ENCODE peak calls at places on chromosomes 5 and 9, in six cellular contexts. J, L, P, S, I and H are unnamed samples.

GRCh38 chr9:111940697-111941096 is 44.1 kb downstream of the UGCG start:
- DNase-seq in J (no peak), L (no peak), P (no peak), S (peak; percentile 27), I (no peak), H (no peak)

GRCh38 chr5:159099049-159099760 is 511 bp downstream of the EBF1 start:
- DNase-seq in J (no peak), L (peak; percentile 67), P (no peak), S (peak; percentile 49), I (peak; percentile 90), H (peak; percentile 48)

GRCh38 chr5:154288145-154288544 is 97.6 kb downstream of the GALNT10 start:
- DNase-seq in J (no peak), L (no peak), P (peak; percentile 17), S (no peak), I (no peak), H (no peak)

GRCh38 chr5:112333236-112333850 is 85.7 kb downstream of the EPB41L4A start:
- DNase-seq in J (no peak), L (no peak), P (no peak), S (no peak), I (no peak), H (no peak)

GRCh38 chr5:175215906-175216305 is 228.1 kb downstream of the DRD1 start:
- DNase-seq in J (no peak), L (no peak), P (no peak), S (no peak), I (no peak), H (no peak)

GRCh38 chr9:114026335-114026734 is 51.8 kb downstream of the AMBP start:
- DNase-seq in J (no peak), L (no peak), P (no peak), S (no peak), I (no peak), H (no peak)

GRCh38 chr5:135215617-135215995 is 181.6 kb upstream of the PITX1 start:
- DNase-seq in J (no peak), L (peak; percentile 35), P (no peak), S (no peak), I (no peak), H (no peak)

GRCh38 chr9:98087420-98088354 is 31.2 kb downstream of the NANS start:
- DNase-seq in J (peak; percentile 22), L (peak; percentile 64), P (no peak), S (no peak), I (no peak), H (peak; percentile 46)

GRCh38 chr9:119761737-119762136 is 392.5 kb upstream of the BRINP1 start:
- DNase-seq in J (no peak), L (no peak), P (no peak), S (no peak), I (peak; percentile 76), H (no peak)

GRCh38 chr9:16241231-16241630 is 629.2 kb downstream of the BNC2 start:
- DNase-seq in J (no peak), L (no peak), P (no peak), S (peak; percentile 70), I (no peak), H (no peak)

GRCh38 chr5:134174841-134175839 is 1.6 kb downstream of the SKP1 start:
- DNase-seq in J (no peak), L (no peak), P (no peak), S (peak; percentile 51), I (peak; percentile 35), H (no peak)

GRCh38 chr9:23728736-23729135 is 97.3 kb downstream of the ELAVL2 start:
- DNase-seq in J (no peak), L (no peak), P (no peak), S (no peak), I (no peak), H (no peak)

GRCh38 chr9:133782157-133783130 is 44.3 kb upstream of the SARDH start:
- DNase-seq in J (peak; percentile 61), L (peak; percentile 89), P (peak; percentile 55), S (peak; percentile 64), I (peak; percentile 81), H (peak; percentile 69)

GRCh38 chr5:127924606-127925005 is 159.0 kb upstream of the SLC12A2 start:
- DNase-seq in J (no peak), L (no peak), P (no peak), S (no peak), I (no peak), H (no peak)

GRCh38 chr9:107730691-107731090 is 241.1 kb upstream of the KLF4 start:
- DNase-seq in J (no peak), L (no peak), P (no peak), S (no peak), I (no peak), H (no peak)

GRCh38 chr5:33363537-33363936 is 77.2 kb upstream of the TARS1 start:
- DNase-seq in J (no peak), L (no peak), P (no peak), S (no peak), I (no peak), H (no peak)

GRCh38 chr5:107422494-107422893 is 248.2 kb downstream of the EFNA5 start:
- DNase-seq in J (no peak), L (no peak), P (no peak), S (no peak), I (peak; percentile 17), H (no peak)

GRCh38 chr5:156042726-156043125 is 284.2 kb upstream of the SGCD start:
- DNase-seq in J (no peak), L (no peak), P (no peak), S (no peak), I (no peak), H (no peak)

GRCh38 chr5:32780508-32780919 is 69.4 kb downstream of the NPR3 start:
- DNase-seq in J (no peak), L (no peak), P (no peak), S (no peak), I (no peak), H (no peak)

GRCh38 chr5:150081541-150082283 is 4.6 kb downstream of the CSF1R start:
- DNase-seq in J (peak; percentile 63), L (peak; percentile 74), P (peak; percentile 25), S (no peak), I (peak; percentile 31), H (peak; percentile 57)

GRCh38 chr5:10660135-10660534 is 96.3 kb downstream of the ANKRD33B start:
- DNase-seq in J (no peak), L (no peak), P (no peak), S (no peak), I (no peak), H (no peak)

GRCh38 chr9:83299556-83299955 is 236.6 kb upstream of the RASEF start:
- DNase-seq in J (no peak), L (no peak), P (no peak), S (peak; percentile 79), I (no peak), H (no peak)
- H3K4me3 ChIP-seq in J (no peak overlapping the region), L (no peak overlapping the region), P (no peak overlapping the region), S (peak overlapping the region; percentile 61), I (no peak overlapping the region), H (no peak overlapping the region)

GRCh38 chr9:974993-975739 is 1.3 kb upstream of the DMRT3 start:
- DNase-seq in J (no peak), L (no peak), P (no peak), S (no peak), I (no peak), H (no peak)

GRCh38 chr9:975740-976257 is 656 bp upstream of the DMRT3 start:
- DNase-seq in J (no peak), L (no peak), P (no peak), S (no peak), I (no peak), H (no peak)

GRCh38 chr9:977361-978116 is 1.1 kb downstream of the DMRT3 start:
- DNase-seq in J (no peak), L (no peak), P (no peak), S (no peak), I (no peak), H (no peak)

GRCh38 chr9:976805-977360 is 428 bp downstream of the DMRT3 start:
- DNase-seq in J (no peak), L (no peak), P (no peak), S (peak; percentile 11), I (no peak), H (no peak)

GRCh38 chr9:976258-976804 is at the start of gene DMRT3:
- DNase-seq in J (no peak), L (no peak), P (no peak), S (no peak), I (no peak), H (no peak)
- H3K9me3 ChIP-seq in J (no peaks in the 10 kb centered on the region), L (no peaks in the 10 kb centered on the region), P (no peaks in the 10 kb centered on the region), S (no peaks in the 10 kb centered on the region), I (no peaks in the 10 kb centered on the region), H (no peaks in the 10 kb centered on the region)

DNA sequence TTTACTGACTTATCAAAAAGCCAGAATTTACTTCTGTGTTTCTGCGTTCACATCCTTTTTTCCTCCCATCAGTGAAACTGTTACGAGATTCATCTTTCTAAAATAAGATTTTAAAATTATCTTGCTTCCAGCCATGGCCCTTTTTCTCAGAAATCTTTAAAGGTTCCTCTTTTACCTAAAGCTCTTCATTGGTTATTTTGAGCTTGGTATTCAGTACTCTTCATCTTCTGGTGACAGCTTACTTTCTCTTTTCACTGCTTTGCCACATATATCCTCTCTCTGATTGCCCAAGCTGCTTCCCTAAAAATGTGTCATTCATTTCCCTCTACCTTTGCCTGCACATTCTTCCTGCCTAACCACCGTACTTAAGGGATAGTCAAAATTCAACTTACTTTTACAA is 32.3 kb downstream of the TGFBR1 start:
- DNase-seq in J (no peak), L (no peak), P (no peak), S (no peak), I (no peak), H (no peak)
- H3K4me3 ChIP-seq in J (no peak overlapping the region), L (no peak overlapping the region), P (no peak overlapping the region), S (no peak overlapping the region), I (no peak overlapping the region), H (no peak overlapping the region)

GRCh38 chr5:179164331-179165311 is 104.4 kb downstream of the ZNF354C start:
- DNase-seq in J (no peak), L (no peak), P (no peak), S (no peak), I (no peak), H (no peak)

GRCh38 chr5:179167871-179168451 is 107.8 kb downstream of the ZNF354C start:
- DNase-seq in J (no peak), L (no peak), P (no peak), S (no peak), I (no peak), H (no peak)

GRCh38 chr5:179165421-179166170 is 105.4 kb downstream of the ZNF354C start:
- DNase-seq in J (no peak), L (no peak), P (no peak), S (no peak), I (no peak), H (no peak)

GRCh38 chr5:179166886-179167841 is 107.0 kb downstream of the ZNF354C start:
- DNase-seq in J (peak; percentile 36), L (peak; percentile 59), P (no peak), S (peak; percentile 38), I (peak; percentile 50), H (peak; percentile 54)

DNA sequence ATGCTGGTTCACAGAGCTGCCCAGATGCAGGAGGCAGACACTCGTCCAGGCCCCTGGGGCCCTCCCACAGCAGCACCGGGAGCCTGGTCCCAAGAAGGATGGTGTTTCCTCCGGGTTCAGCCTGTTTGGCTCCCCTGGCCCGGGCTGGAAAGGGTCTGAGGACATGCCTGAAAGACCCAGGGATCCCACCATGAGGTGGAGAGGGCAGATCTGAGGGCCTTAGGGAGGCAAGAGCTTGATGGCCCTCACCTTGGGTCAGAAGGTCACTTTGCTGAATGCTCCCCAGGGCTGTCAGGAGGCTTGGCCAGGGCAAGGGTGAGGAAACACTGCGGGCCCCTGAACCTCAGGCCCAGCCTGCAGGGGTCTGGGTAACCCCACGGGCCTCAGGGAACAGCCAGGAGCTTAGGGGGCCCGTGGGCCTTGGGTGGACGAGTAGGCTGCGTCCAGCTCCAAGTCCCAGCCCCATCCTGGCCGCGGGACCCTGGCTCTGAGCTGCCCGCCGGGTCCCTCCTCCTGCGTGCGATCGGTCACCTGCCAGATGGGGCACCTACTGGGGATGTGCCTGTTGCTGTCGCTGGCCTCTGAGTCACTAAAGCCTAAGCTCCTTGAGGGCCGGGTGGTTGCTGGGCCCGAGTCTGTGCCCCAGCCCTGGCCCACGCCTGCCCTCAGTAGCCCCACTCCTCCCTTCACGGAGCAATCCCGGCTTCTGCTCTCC is 106.2 kb downstream of the ZNF354C start:
- DNase-seq in J (no peak), L (no peak), P (no peak), S (no peak), I (no peak), H (no peak)
- H3K9me3 ChIP-seq in J (peaks cover 12% of the 10 kb centered on the region), L (peaks cover 8% of the 10 kb centered on the region), P (no peaks in the 10 kb centered on the region), S (no peaks in the 10 kb centered on the region), I (no peaks in the 10 kb centered on the region), H (no peaks in the 10 kb centered on the region)